ENCODE peak calls at places on chromosome 18, in six cellular contexts. K is uterus, J is AG10803, X is pancreas, Z is GM23248, S is NB4. G is an unnamed sample.

GRCh38 chr18:45962461-45962860 is 4.7 kb downstream of the EPG5 start:
- DNase-seq in J (peak; percentile 72), X (no peak), S (peak; percentile 4), K (no peak), Z (peak; percentile 72), G (peak; percentile 85)

GRCh38 chr18:74387362-74387761 is 69.7 kb downstream of the DIPK1C start:
- DNase-seq in S (no peak), K (no peak), Z (peak; percentile 31), J (peak; percentile 21), X (no peak), G (no peak)

GRCh38 chr18:961644-962355 is 57.1 kb downstream of the ADCYAP1 start:
- DNase-seq in X (no peak), K (peak; percentile 47), S (peak; percentile 54), Z (peak; percentile 46), J (peak; percentile 45), G (peak; percentile 26)

GRCh38 chr18:13438507-13439056 is 220.0 kb downstream of the LDLRAD4 start:
- DNase-seq in J (no peak), S (no peak), X (no peak), Z (no peak), K (no peak), G (no peak)

GRCh38 chr18:61551586-61551985 is 218.4 kb downstream of the CDH20 start:
- DNase-seq in S (peak; percentile 60), Z (peak; percentile 77), K (no peak), J (peak; percentile 87), X (no peak), G (peak; percentile 22)

GRCh38 chr18:77733292-77733903 is 483.8 kb downstream of the GALR1 start:
- DNase-seq in X (no peak), J (no peak), S (no peak), K (no peak), Z (no peak), G (no peak)

GRCh38 chr18:78580835-78581339 is 398.7 kb upstream of the SALL3 start:
- DNase-seq in K (no peak), Z (no peak), S (no peak), J (no peak), X (no peak), G (no peak)

GRCh38 chr18:55522011-55522410 is 66.0 kb downstream of the TCF4 start:
- DNase-seq in Z (no peak), J (no peak), K (no peak), X (no peak), S (peak; percentile 30), G (no peak)

GRCh38 chr18:79863946-79864725 is 66.4 kb downstream of the KCNG2 start:
- DNase-seq in X (peak; percentile 55), K (no peak), Z (no peak), J (no peak), S (no peak), G (no peak)

GRCh38 chr18:45806226-45806625 is 19.2 kb upstream of the SIGLEC15 start:
- DNase-seq in K (no peak), S (no peak), Z (peak; percentile 59), X (no peak), J (peak; percentile 68), G (no peak)

GRCh38 chr18:77033575-77033974 is 99.0 kb downstream of the MBP start:
- DNase-seq in K (no peak), S (no peak), Z (no peak), X (no peak), J (no peak), G (no peak)

DNA sequence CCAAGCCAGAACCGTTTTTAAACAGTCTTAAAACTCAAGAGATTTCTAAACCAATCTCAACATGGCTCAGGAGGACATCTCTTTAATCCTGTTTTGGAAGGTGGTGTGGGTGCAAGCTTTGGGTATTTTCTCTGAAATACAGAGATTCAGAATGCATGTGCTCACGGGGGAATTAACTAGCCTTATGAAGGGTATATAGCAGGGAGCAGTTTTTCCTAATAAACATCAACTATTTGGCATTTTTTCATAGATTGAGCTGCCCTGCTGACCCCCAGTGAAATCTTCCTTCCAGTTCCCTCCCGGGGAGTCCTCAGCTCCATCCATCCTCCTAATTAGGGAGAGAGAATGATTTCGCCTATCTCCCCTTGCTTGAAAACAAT is 122.6 kb downstream of the SMAD7 start:
- DNase-seq in J (no peak), K (peak; percentile 11), S (no peak), Z (no peak), X (no peak), G (no peak)
- H3K4me3 ChIP-seq in J (no peak overlapping the region), K (peak overlapping the region; percentile 16), S (no peak overlapping the region), Z (peak overlapping the region; percentile 1), X (no peak overlapping the region), G (no peak overlapping the region)

GRCh38 chr18:48997681-48997984 is 46.9 kb upstream of the SMAD7 start:
- DNase-seq in S (no peak), J (no peak), Z (no peak), K (no peak), X (no peak), G (no peak)
- H3K4me3 ChIP-seq in S (no peak overlapping the region), J (no peak overlapping the region), Z (peak overlapping the region; percentile 16), K (no peak overlapping the region), X (no peak overlapping the region), G (no peak overlapping the region)

GRCh38 chr18:3194947-3195612 is 24.7 kb downstream of the MYOM1 start:
- DNase-seq in Z (no peak), S (no peak), X (no peak), J (no peak), K (no peak), G (no peak)
- H3K4me3 ChIP-seq in Z (no peak overlapping the region), S (no peak overlapping the region), X (no peak overlapping the region), J (no peak overlapping the region), K (no peak overlapping the region), G (no peak overlapping the region)

GRCh38 chr18:9827211-9827855 is 58.4 kb upstream of the TXNDC2 start:
- DNase-seq in S (peak; percentile 55), X (no peak), J (no peak), Z (no peak), K (no peak), G (no peak)
- H3K4me3 ChIP-seq in S (no peak overlapping the region), X (no peak overlapping the region), J (no peak overlapping the region), Z (no peak overlapping the region), K (no peak overlapping the region), G (no peak overlapping the region)

GRCh38 chr18:35047697-35048292 is 6.6 kb downstream of the MAPRE2 start:
- DNase-seq in X (no peak), J (no peak), K (no peak), S (no peak), Z (no peak), G (no peak)

GRCh38 chr18:35045808-35046207 is 4.6 kb downstream of the MAPRE2 start:
- DNase-seq in X (no peak), K (no peak), Z (peak; percentile 16), S (no peak), J (no peak), G (no peak)

GRCh38 chr18:35042389-35043066 is 1.3 kb downstream of the MAPRE2 start:
- DNase-seq in X (no peak), K (no peak), J (no peak), Z (peak; percentile 50), S (no peak), G (no peak)

GRCh38 chr18:35043207-35043606 is 2.0 kb downstream of the MAPRE2 start:
- DNase-seq in S (no peak), Z (no peak), X (no peak), J (no peak), K (no peak), G (no peak)

GRCh38 chr18:35045121-35045520 is 3.9 kb downstream of the MAPRE2 start:
- DNase-seq in J (peak; percentile 61), Z (peak; percentile 50), X (no peak), S (peak; percentile 45), K (no peak), G (no peak)
- H3K4me3 ChIP-seq in J (peak overlapping the region; percentile 1), Z (peak overlapping the region; percentile 3), X (no peak overlapping the region), S (no peak overlapping the region), K (no peak overlapping the region), G (no peak overlapping the region)

DNA sequence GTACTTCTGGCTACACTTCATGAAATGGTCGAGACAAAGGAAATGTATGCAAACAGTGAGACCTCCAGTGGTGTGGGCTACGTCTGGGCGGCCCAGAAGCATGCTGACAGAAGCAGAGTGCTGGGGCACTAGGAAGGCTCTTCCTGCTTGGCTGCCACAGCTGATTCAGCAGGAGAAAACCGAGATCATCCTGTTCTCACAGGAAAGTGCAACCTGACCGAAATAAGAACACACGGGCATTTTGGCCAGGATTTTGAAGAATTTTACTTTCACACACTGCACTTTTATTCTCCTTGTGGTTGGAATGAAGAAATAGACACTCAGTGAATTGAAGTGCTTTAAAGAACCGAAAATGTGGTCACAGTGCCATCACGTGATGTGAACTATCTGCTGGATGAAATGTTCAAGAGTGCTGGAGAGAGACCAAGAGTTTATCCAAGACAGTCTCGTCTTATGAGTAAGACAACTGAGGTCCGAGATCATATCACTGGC is 149.5 kb downstream of the CCBE1 start:
- DNase-seq in Z (peak; percentile 81), K (no peak), X (no peak), S (no peak), J (peak; percentile 92), G (peak; percentile 74)
- H3K4me3 ChIP-seq in Z (peak overlapping the region; percentile 27), K (no peak overlapping the region), X (no peak overlapping the region), S (no peak overlapping the region), J (peak overlapping the region; percentile 30), G (no peak overlapping the region)

GRCh38 chr18:35861367-35862114 is 110.9 kb upstream of the RMP24 start:
- DNase-seq in S (no peak), X (no peak), Z (no peak), K (no peak), J (no peak), G (no peak)
- H3K4me3 ChIP-seq in S (no peak overlapping the region), X (no peak overlapping the region), Z (no peak overlapping the region), K (no peak overlapping the region), J (no peak overlapping the region), G (no peak overlapping the region)

GRCh38 chr18:8701546-8702118 is 3.7 kb upstream of the MTCL1 start:
- DNase-seq in X (no peak), Z (peak; percentile 92), J (peak; percentile 93), K (no peak), S (no peak), G (no peak)

GRCh38 chr18:8703181-8703638 is 2.1 kb upstream of the MTCL1 start:
- DNase-seq in K (no peak), Z (no peak), X (no peak), S (peak; percentile 22), J (no peak), G (no peak)

GRCh38 chr18:8703781-8704301 is 1.5 kb upstream of the MTCL1 start:
- DNase-seq in K (peak; percentile 19), J (no peak), S (no peak), X (no peak), Z (no peak), G (peak; percentile 9)

GRCh38 chr18:8704361-8705279 is 736 bp upstream of the MTCL1 start:
- DNase-seq in S (peak; percentile 87), K (peak; percentile 86), Z (peak; percentile 96), J (peak; percentile 98), X (peak; percentile 94), G (peak; percentile 86)

DNA sequence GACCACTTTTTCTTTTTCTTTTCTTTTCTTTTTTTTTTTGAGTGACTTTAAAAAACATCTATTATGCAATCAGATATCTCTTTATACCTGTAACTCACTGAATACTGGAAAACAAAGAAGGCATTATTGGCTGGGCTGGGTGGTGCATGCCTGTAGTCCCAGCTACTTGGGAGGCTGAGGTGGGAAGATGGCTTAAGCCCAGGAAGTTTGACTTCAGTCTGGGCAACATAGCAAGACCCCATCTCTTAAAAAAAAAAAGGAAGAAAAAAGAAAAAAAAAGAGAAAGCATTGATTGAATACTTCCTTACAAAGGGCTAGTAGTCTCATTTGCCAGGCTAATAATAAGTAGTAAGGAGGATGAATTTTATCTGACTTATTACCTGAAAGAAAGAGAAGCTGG is 2.7 kb upstream of the MTCL1 start:
- DNase-seq in X (no peak), S (no peak), J (no peak), K (no peak), Z (no peak), G (no peak)
- H3K4me3 ChIP-seq in X (no peak overlapping the region), S (no peak overlapping the region), J (no peak overlapping the region), K (no peak overlapping the region), Z (no peak overlapping the region), G (no peak overlapping the region)